ENCODE peak calls at places on chromosome 6, in seven cellular contexts. A is left lung, M is neural crest cell, D is body of pancreas, H is Calu3, X is dorsolateral prefrontal cortex, L is esophagus squamous epithelium. V is an unnamed sample.

GRCh38 chr6:131282417-131282816 is 147.2 kb downstream of the AKAP7 start:
- DNase-seq in A (no peak), M (no peak), D (no peak), H (no peak), X (no peak), L (no peak), V (no peak)

GRCh38 chr6:128803911-128804310 is 79.0 kb upstream of the LAMA2 start:
- DNase-seq in A (no peak), M (no peak), D (no peak), H (no peak), X (no peak), L (no peak), V (no peak)

GRCh38 chr6:24520929-24521546 is 26.3 kb downstream of the ALDH5A1 start:
- DNase-seq in A (peak), M (peak), D (peak), H (peak), X (no peak), L (no peak), V (peak)

GRCh38 chr6:144321839-144322591 is 36.9 kb downstream of the UTRN start:
- DNase-seq in A (no peak), M (no peak), D (no peak), H (no peak), X (no peak), L (no peak), V (no peak)

GRCh38 chr6:110529907-110530306 is 53.5 kb upstream of the SLC22A16 start:
- DNase-seq in A (no peak), M (no peak), D (no peak), H (no peak), X (no peak), L (no peak), V (no peak)

GRCh38 chr6:42316390-42316970 is 98.8 kb upstream of the MRPS10 start:
- DNase-seq in A (peak), M (no peak), D (no peak), H (peak), X (no peak), L (no peak), V (no peak)

GRCh38 chr6:148857817-148858390 is 111.1 kb downstream of the UST start:
- DNase-seq in A (no peak), M (no peak), D (no peak), H (no peak), X (no peak), L (no peak), V (no peak)

GRCh38 chr6:40480678-40481077 is 106.5 kb downstream of the LRFN2 start:
- DNase-seq in A (no peak), M (no peak), D (no peak), H (no peak), X (no peak), L (no peak), V (no peak)

GRCh38 chr6:88761237-88762031 is 202.0 kb downstream of the RNGTT start:
- DNase-seq in A (no peak), M (no peak), D (no peak), H (no peak), X (no peak), L (no peak), V (no peak)
- TF ChIP-seq CTCF in A (no peak), M (no peak), D (no peak), H (no peak), X (no peak), L (no peak), V (peak)

DNA sequence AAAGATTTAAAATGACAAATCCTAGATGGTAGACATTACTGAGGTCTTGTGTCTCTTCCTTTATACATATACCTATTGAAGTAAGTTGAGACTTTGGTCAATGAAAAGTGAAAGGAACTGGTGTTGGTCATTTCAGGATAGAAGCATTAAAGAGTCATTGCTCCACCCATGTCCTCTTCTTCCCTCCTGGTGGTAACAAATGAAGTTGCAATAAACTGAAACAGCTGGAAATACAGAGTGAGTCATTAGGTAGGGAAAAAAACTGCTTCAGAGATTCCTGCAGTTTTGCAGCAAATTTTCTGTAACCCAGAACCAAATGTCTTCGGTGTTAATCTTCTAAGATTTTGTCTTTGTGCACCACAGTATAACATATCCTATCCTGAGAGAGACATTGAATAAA is 447.9 kb downstream of the EYS start:
- DNase-seq in A (no peak), M (no peak), D (no peak), H (no peak), X (no peak), L (no peak), V (no peak)
- TF ChIP-seq CTCF in A (no peak), M (peak), D (no peak), H (no peak), X (no peak), L (no peak), V (peak)

GRCh38 chr6:12635375-12635774 is 81.2 kb upstream of the PHACTR1 start:
- DNase-seq in A (no peak), M (no peak), D (no peak), H (no peak), X (no peak), L (no peak), V (no peak)

GRCh38 chr6:12635813-12636212 is 80.8 kb upstream of the PHACTR1 start:
- DNase-seq in A (no peak), M (no peak), D (no peak), H (no peak), X (no peak), L (no peak), V (no peak)

GRCh38 chr6:12637960-12638641 is 78.5 kb upstream of the PHACTR1 start:
- DNase-seq in A (peak), M (peak), D (peak), H (peak), X (peak), L (no peak), V (peak)

GRCh38 chr6:12636336-12636735 is 80.2 kb upstream of the PHACTR1 start:
- DNase-seq in A (no peak), M (no peak), D (no peak), H (no peak), X (no peak), L (no peak), V (no peak)

DNA sequence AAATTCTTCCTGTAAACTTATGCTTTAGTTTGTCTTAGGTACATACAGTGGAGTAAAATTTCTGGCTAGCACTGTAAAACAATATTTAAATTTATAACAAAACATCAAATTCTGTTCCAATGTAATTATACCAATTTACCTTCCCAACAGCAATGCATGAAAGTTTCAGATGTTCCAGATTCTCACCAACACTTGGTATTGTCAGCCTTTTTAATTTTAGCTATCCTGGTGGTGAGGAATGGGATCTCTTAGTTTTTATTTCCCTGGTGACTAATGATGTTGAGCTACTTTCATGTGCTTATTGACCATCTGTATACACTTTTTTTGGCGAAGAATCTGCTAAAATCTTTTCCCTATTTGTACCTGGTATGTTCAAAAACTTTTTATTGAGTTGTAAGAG is 76.1 kb upstream of the PHACTR1 start:
- DNase-seq in A (no peak), M (no peak), D (no peak), H (no peak), X (no peak), L (no peak), V (no peak)
- TF ChIP-seq CTCF in A (no peak), M (no peak), D (no peak), H (no peak), X (no peak), L (no peak), V (no peak)

GRCh38 chr6:37700266-37700973 is 2.7 kb upstream of the MDGA1 start:
- DNase-seq in A (no peak), M (no peak), D (no peak), H (no peak), X (no peak), L (no peak), V (no peak)

GRCh38 chr6:37699138-37699766 is 1.6 kb upstream of the MDGA1 start:
- DNase-seq in A (no peak), M (no peak), D (peak), H (peak), X (no peak), L (no peak), V (no peak)

GRCh38 chr6:37696220-37696840 is 1.4 kb downstream of the MDGA1 start:
- DNase-seq in A (peak), M (peak), D (peak), H (no peak), X (no peak), L (no peak), V (peak)

GRCh38 chr6:37696841-37697735 is 595 bp downstream of the MDGA1 start:
- DNase-seq in A (no peak), M (peak), D (peak), H (peak), X (no peak), L (no peak), V (peak)

GRCh38 chr6:37698264-37699137 is 818 bp upstream of the MDGA1 start:
- DNase-seq in A (peak), M (peak), D (peak), H (peak), X (no peak), L (no peak), V (peak)
- TF ChIP-seq CTCF in A (no peak), M (no peak), D (no peak), H (no peak), X (no peak), L (no peak), V (no peak)

GRCh38 chr6:168052291-168052891 is 26.6 kb downstream of the FRMD1 start:
- DNase-seq in A (no peak), M (no peak), D (no peak), H (peak), X (no peak), L (no peak), V (no peak)
- TF ChIP-seq CTCF in A (no peak), M (no peak), D (no peak), H (peak), X (no peak), L (no peak), V (no peak)

GRCh38 chr6:32627831-32628230 is 9.4 kb upstream of the HLA-DQA1 start:
- DNase-seq in A (no peak), M (no peak), D (no peak), H (peak), X (no peak), L (no peak), V (no peak)
- TF ChIP-seq CTCF in A (no peak), M (no peak), D (no peak), H (no peak), X (no peak), L (no peak), V (no peak)

GRCh38 chr6:7562769-7563168 is 21.3 kb downstream of the DSP start:
- DNase-seq in A (no peak), M (no peak), D (no peak), H (no peak), X (no peak), L (no peak), V (no peak)

GRCh38 chr6:7566031-7566556 is 23.9 kb upstream of the SNRNP48 start:
- DNase-seq in A (no peak), M (no peak), D (no peak), H (no peak), X (no peak), L (no peak), V (no peak)

GRCh38 chr6:7569082-7569481 is 20.9 kb upstream of the SNRNP48 start:
- DNase-seq in A (no peak), M (no peak), D (no peak), H (no peak), X (no peak), L (no peak), V (no peak)

GRCh38 chr6:7568021-7568420 is 22.0 kb upstream of the SNRNP48 start:
- DNase-seq in A (no peak), M (no peak), D (no peak), H (no peak), X (no peak), L (no peak), V (no peak)

DNA sequence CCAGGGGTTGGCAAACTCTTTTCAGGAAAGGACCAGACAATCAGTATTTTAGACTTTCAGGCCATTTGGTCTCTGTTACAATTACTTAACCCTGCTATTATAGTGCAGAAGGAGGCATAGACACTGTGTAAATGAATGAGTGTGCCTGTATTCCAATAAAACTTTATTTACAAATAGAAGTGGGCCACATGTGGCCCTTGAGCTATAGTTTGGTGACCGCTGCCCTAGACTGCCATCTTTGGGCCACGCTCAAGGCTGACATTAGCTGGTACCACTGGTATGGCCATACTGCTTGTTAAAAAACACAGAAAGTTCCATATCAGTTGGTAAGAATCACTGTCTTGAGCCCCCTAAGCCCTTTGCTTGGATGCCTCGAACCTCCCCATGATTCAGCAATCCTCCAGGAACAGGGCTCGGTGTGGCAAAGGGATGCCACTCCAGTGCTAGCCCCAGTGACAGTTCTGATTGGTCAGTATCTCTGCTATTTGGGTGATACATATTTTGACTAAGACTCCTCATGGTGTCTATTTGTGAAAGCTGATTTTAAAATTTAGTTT is 23.3 kb upstream of the SNRNP48 start:
- DNase-seq in A (no peak), M (no peak), D (no peak), H (no peak), X (no peak), L (no peak), V (no peak)
- TF ChIP-seq CTCF in A (no peak), M (no peak), D (no peak), H (no peak), X (no peak), L (no peak), V (no peak)

GRCh38 chr6:78954740-78955139 is 87.4 kb downstream of the IRAK1BP1 start:
- DNase-seq in A (no peak), M (no peak), D (no peak), H (no peak), X (no peak), L (no peak), V (no peak)

GRCh38 chr6:78947962-78948361 is 80.6 kb downstream of the IRAK1BP1 start:
- DNase-seq in A (no peak), M (no peak), D (no peak), H (no peak), X (no peak), L (no peak), V (no peak)

GRCh38 chr6:78952362-78952761 is 85.0 kb downstream of the IRAK1BP1 start:
- DNase-seq in A (no peak), M (no peak), D (no peak), H (no peak), X (no peak), L (no peak), V (no peak)

GRCh38 chr6:78948785-78949184 is 81.4 kb downstream of the IRAK1BP1 start:
- DNase-seq in A (no peak), M (no peak), D (no peak), H (no peak), X (no peak), L (no peak), V (no peak)

GRCh38 chr6:78953798-78954197 is 86.4 kb downstream of the IRAK1BP1 start:
- DNase-seq in A (no peak), M (no peak), D (no peak), H (no peak), X (no peak), L (no peak), V (no peak)
- TF ChIP-seq CTCF in A (no peak), M (no peak), D (no peak), H (no peak), X (no peak), L (no peak), V (no peak)

GRCh38 chr6:76876922-76877553 is 586.3 kb downstream of the HTR1B start:
- DNase-seq in A (no peak), M (peak), D (peak), H (peak), X (no peak), L (no peak), V (peak)
- TF ChIP-seq CTCF in A (no peak), M (peak), D (peak), H (peak), X (no peak), L (no peak), V (peak)

V was measured in endothelial cell.